ENCODE peak calls at places on chromosomes 1 and 21, in five cellular contexts. B is EH, D is amniotic stem cell, J is H4, Q is AG10803. V is an unnamed sample.

GRCh38 chr21:37580690-37581089 is 214.1 kb downstream of the DYRK1A start:
- DNase-seq in B (no peak), D (no peak), J (no peak), Q (no peak), V (no peak)

GRCh38 chr1:178781549-178781948 is 56.5 kb downstream of the RALGPS2 start:
- DNase-seq in B (no peak), D (no peak), J (no peak), Q (no peak), V (no peak)

GRCh38 chr1:235601087-235601486 is 48.5 kb downstream of the GNG4 start:
- DNase-seq in B (peak), D (no peak), J (no peak), Q (no peak), V (no peak)

GRCh38 chr1:53512807-53513755 is 53.9 kb downstream of the DMRTB1 start:
- DNase-seq in B (peak), D (no peak), J (no peak), Q (no peak), V (no peak)

GRCh38 chr1:170445096-170445495 is 86.9 kb upstream of the GORAB start:
- DNase-seq in B (peak), D (no peak), J (no peak), Q (peak), V (no peak)

GRCh38 chr1:50275564-50275963 is 147.7 kb downstream of the DMRTA2 start:
- DNase-seq in B (no peak), D (no peak), J (no peak), Q (no peak), V (peak)

GRCh38 chr1:208821939-208822338 is 577.8 kb upstream of the PLXNA2 start:
- DNase-seq in B (no peak), D (no peak), J (no peak), Q (no peak), V (no peak)

GRCh38 chr1:231564373-231564772 is 35.9 kb downstream of the TSNAX start:
- DNase-seq in B (no peak), D (no peak), J (no peak), Q (no peak), V (no peak)

GRCh38 chr21:45963225-45963555 is 18.4 kb upstream of the COL6A1 start:
- DNase-seq in B (peak), D (no peak), J (no peak), Q (peak), V (no peak)

GRCh38 chr1:37161171-37161570 is 126.9 kb upstream of the GRIK3 start:
- DNase-seq in B (no peak), D (no peak), J (no peak), Q (no peak), V (no peak)

GRCh38 chr21:42062543-42063022 is 8.5 kb upstream of the UMODL1 start:
- DNase-seq in B (no peak), D (no peak), J (no peak), Q (no peak), V (peak)

GRCh38 chr1:109137959-109138757 is 24.2 kb downstream of the ELAPOR1 start:
- DNase-seq in B (no peak), D (no peak), J (no peak), Q (no peak), V (no peak)

V was measured in NCI-H1092.